ENCODE peak calls at places on chromosome 7, in five cellular contexts. I is lung; H is AG08396; V is GM12865; N is activated naive CD4-positive, alpha-beta T cell treated with anti-CD3 and anti-CD28 coated beads for 36 hours. L is an unnamed sample.

GRCh38 chr7:126557271-126557670 is 695.5 kb downstream of the GRM8 start:
- DNase-seq in I (no peak), H (no peak), V (peak; percentile 41), N (no peak), L (no peak)

GRCh38 chr7:155850730-155851678 is 38.7 kb upstream of the SHH start:
- DNase-seq in I (no peak), H (no peak), V (no peak), N (no peak), L (no peak)

GRCh38 chr7:77540402-77540822 is 3.3 kb downstream of the PTPN12 start:
- DNase-seq in I (no peak), H (no peak), V (no peak), N (no peak), L (no peak)

GRCh38 chr7:139641337-139641992 is 118.0 kb downstream of the CLEC2L start:
- DNase-seq in I (no peak), H (no peak), V (no peak), N (no peak), L (no peak)

GRCh38 chr7:7662527-7662926 is 22.0 kb downstream of the UMAD1 start:
- DNase-seq in I (no peak), H (no peak), V (no peak), N (peak; percentile 27), L (no peak)

GRCh38 chr7:74371381-74372059 is 82.2 kb upstream of the GTF2IRD1 start:
- DNase-seq in I (peak; percentile 37), H (no peak), V (peak; percentile 50), N (no peak), L (no peak)

GRCh38 chr7:37916673-37917660 is at the start of gene SFRP4:
- DNase-seq in I (peak; percentile 66), H (peak; percentile 50), V (peak; percentile 53), N (peak; percentile 17), L (peak; percentile 80)

GRCh38 chr7:71145906-71146901 is 14.3 kb downstream of the GALNT17 start:
- DNase-seq in I (no peak), H (no peak), V (no peak), N (no peak), L (no peak)

GRCh38 chr7:135911091-135911490 is 66.1 kb downstream of the MTPN start:
- DNase-seq in I (no peak), H (no peak), V (no peak), N (no peak), L (no peak)

GRCh38 chr7:119996634-119997033 is 276.3 kb upstream of the KCND2 start:
- DNase-seq in I (no peak), H (no peak), V (peak; percentile 14), N (no peak), L (no peak)

GRCh38 chr7:150322833-150323681 is at the start of the genes ACTR3C and LRRC61:
- DNase-seq in I (peak; percentile 49), H (no peak), V (peak; percentile 93), N (peak; percentile 71), L (peak; percentile 59)

GRCh38 chr7:14691597-14692203 is 210.9 kb downstream of the DGKB start:
- DNase-seq in I (peak; percentile 35), H (peak; percentile 4), V (peak; percentile 47), N (peak; percentile 59), L (peak; percentile 11)

GRCh38 chr7:12162420-12163113 is 48.5 kb upstream of the TMEM106B start:
- DNase-seq in I (no peak), H (peak; percentile 25), V (no peak), N (no peak), L (peak; percentile 77)

GRCh38 chr7:136635755-136636154 is 232.7 kb upstream of the CHRM2 start:
- DNase-seq in I (no peak), H (no peak), V (no peak), N (no peak), L (no peak)

GRCh38 chr7:113912881-113913280 is 5.9 kb downstream of the PPP1R3A start:
- DNase-seq in I (no peak), H (no peak), V (no peak), N (no peak), L (no peak)

GRCh38 chr7:55150709-55151108 is 131.9 kb downstream of the EGFR start:
- DNase-seq in I (no peak), H (no peak), V (no peak), N (no peak), L (no peak)

GRCh38 chr7:149872419-149873073 is 1.2 kb upstream of the ATP6V0E2 start:
- DNase-seq in I (peak; percentile 64), H (peak; percentile 94), V (peak; percentile 71), N (peak; percentile 62), L (peak; percentile 98)

GRCh38 chr7:51011710-51012350 is 229.1 kb upstream of the GRB10 start:
- DNase-seq in I (peak; percentile 10), H (no peak), V (no peak), N (no peak), L (peak; percentile 58)

GRCh38 chr7:24572421-24573007 is 738 bp upstream of the PALS2 start:
- DNase-seq in I (peak; percentile 30), H (peak; percentile 37), V (peak; percentile 26), N (peak; percentile 57), L (peak; percentile 93)

GRCh38 chr7:130491841-130492518 is at the start of gene MEST:
- DNase-seq in I (no peak), H (peak; percentile 37), V (peak; percentile 29), N (peak; percentile 8), L (peak; percentile 82)

GRCh38 chr7:66306243-66306642 is 101.1 kb downstream of the TPST1 start:
- DNase-seq in I (peak; percentile 32), H (no peak), V (no peak), N (no peak), L (no peak)

GRCh38 chr7:27771111-27771510 is 31.1 kb downstream of the TAX1BP1 start:
- DNase-seq in I (no peak), H (no peak), V (no peak), N (no peak), L (no peak)